ENCODE peak calls at places on chromosomes 12 and 14, in six cellular contexts. R is ovary, V is stomach, B is tibial nerve, T is HepG2, A is K562. W is an unnamed sample. For H3K4me1, the result is how much of the 10 kb centered on the place peaks cover.

GRCh38 chr14:93331375-93332031 is 1.3 kb downstream of the BTBD7 start:
- DNase-seq in R (peak), V (no peak), B (no peak), T (no peak), A (no peak), W (peak)

GRCh38 chr12:107225626-107226025 is 132.3 kb upstream of the CRY1 start:
- DNase-seq in R (no peak), V (no peak), B (no peak), T (peak), A (no peak), W (no peak)

GRCh38 chr14:96702831-96703230 is 94.4 kb upstream of the VRK1 start:
- DNase-seq in R (no peak), V (no peak), B (no peak), T (no peak), A (no peak), W (no peak)

GRCh38 chr12:92871121-92871520 is 58.0 kb downstream of the EEA1 start:
- DNase-seq in R (no peak), V (no peak), B (peak), T (no peak), A (no peak), W (no peak)

GRCh38 chr12:93361159-93361919 is 16.4 kb upstream of the NUDT4 start:
- DNase-seq in R (no peak), V (no peak), B (no peak), T (no peak), A (no peak), W (no peak)

GRCh38 chr14:47526591-47527244 is 148.7 kb downstream of the MDGA2 start:
- DNase-seq in R (no peak), V (no peak), B (no peak), T (no peak), A (no peak), W (no peak)

GRCh38 chr12:57165741-57166140 is 18.3 kb upstream of the LRP1-AS start:
- DNase-seq in R (no peak), V (no peak), B (no peak), T (no peak), A (no peak), W (peak)

GRCh38 chr12:14263742-14264141 is 101.7 kb upstream of the ATF7IP start:
- DNase-seq in R (no peak), V (no peak), B (no peak), T (peak), A (no peak), W (no peak)

GRCh38 chr12:69123311-69123710 is 116.1 kb upstream of the CPSF6 start:
- DNase-seq in R (no peak), V (no peak), B (no peak), T (no peak), A (no peak), W (no peak)

GRCh38 chr14:96083667-96084320 is 44.6 kb downstream of the C14orf132 start:
- DNase-seq in R (no peak), V (peak), B (no peak), T (no peak), A (no peak), W (no peak)

GRCh38 chr12:77835982-77836381 is 5.3 kb downstream of the NAV3 start:
- DNase-seq in R (no peak), V (no peak), B (no peak), T (no peak), A (no peak), W (no peak)

GRCh38 chr14:105411985-105412767 is 7.5 kb upstream of the MTA1 start:
- DNase-seq in R (peak), V (no peak), B (no peak), T (no peak), A (no peak), W (no peak)

GRCh38 chr14:92122351-92122677 is 545 bp downstream of the CPSF2 start:
- DNase-seq in R (no peak), V (no peak), B (no peak), T (peak), A (no peak), W (peak)

GRCh38 chr12:24776856-24777255 is 172.0 kb downstream of the BCAT1 start:
- DNase-seq in R (no peak), V (no peak), B (no peak), T (no peak), A (no peak), W (no peak)

GRCh38 chr14:90643982-90644510 is 172.2 kb downstream of the TTC7B start:
- DNase-seq in R (no peak), V (no peak), B (no peak), T (no peak), A (no peak), W (no peak)

GRCh38 chr14:90647469-90647868 is 168.8 kb downstream of the TTC7B start:
- DNase-seq in R (no peak), V (no peak), B (no peak), T (no peak), A (no peak), W (no peak)

GRCh38 chr14:90649096-90649495 is 167.1 kb downstream of the TTC7B start:
- DNase-seq in R (no peak), V (no peak), B (no peak), T (no peak), A (no peak), W (no peak)

GRCh38 chr14:90644882-90645281 is 171.3 kb downstream of the TTC7B start:
- DNase-seq in R (no peak), V (no peak), B (peak), T (peak), A (no peak), W (no peak)

GRCh38 chr14:90645842-90646443 is 170.3 kb downstream of the TTC7B start:
- DNase-seq in R (no peak), V (no peak), B (no peak), T (peak), A (no peak), W (no peak)
- TF ChIP-seq EP300 in R (no peak), V (no peak), B (no peak), T (no peak), A (no peak), W (no peak)

GRCh38 chr12:67760586-67761275 is 112.2 kb downstream of the DYRK2 start:
- DNase-seq in R (no peak), V (no peak), B (no peak), T (no peak), A (no peak), W (no peak)

GRCh38 chr12:67766370-67766769 is 117.8 kb downstream of the DYRK2 start:
- DNase-seq in R (no peak), V (no peak), B (no peak), T (no peak), A (no peak), W (no peak)

GRCh38 chr12:67764055-67764454 is 115.5 kb downstream of the DYRK2 start:
- DNase-seq in R (no peak), V (no peak), B (no peak), T (no peak), A (no peak), W (no peak)

GRCh38 chr12:67765969-67766368 is 117.4 kb downstream of the DYRK2 start:
- DNase-seq in R (no peak), V (no peak), B (no peak), T (no peak), A (no peak), W (no peak)

GRCh38 chr12:67764946-67765619 is 116.5 kb downstream of the DYRK2 start:
- DNase-seq in R (no peak), V (no peak), B (no peak), T (no peak), A (no peak), W (no peak)
- TF ChIP-seq CTCF in R (no peak), V (no peak), B (no peak), T (no peak), A (no peak), W (no peak)

GRCh38 chr12:108530141-108530540 is 15.1 kb downstream of the FICD start:
- DNase-seq in R (no peak), V (no peak), B (no peak), T (no peak), A (no peak), W (no peak)

GRCh38 chr12:108526482-108527234 is 11.6 kb downstream of the FICD start:
- DNase-seq in R (no peak), V (no peak), B (no peak), T (no peak), A (no peak), W (no peak)

DNA sequence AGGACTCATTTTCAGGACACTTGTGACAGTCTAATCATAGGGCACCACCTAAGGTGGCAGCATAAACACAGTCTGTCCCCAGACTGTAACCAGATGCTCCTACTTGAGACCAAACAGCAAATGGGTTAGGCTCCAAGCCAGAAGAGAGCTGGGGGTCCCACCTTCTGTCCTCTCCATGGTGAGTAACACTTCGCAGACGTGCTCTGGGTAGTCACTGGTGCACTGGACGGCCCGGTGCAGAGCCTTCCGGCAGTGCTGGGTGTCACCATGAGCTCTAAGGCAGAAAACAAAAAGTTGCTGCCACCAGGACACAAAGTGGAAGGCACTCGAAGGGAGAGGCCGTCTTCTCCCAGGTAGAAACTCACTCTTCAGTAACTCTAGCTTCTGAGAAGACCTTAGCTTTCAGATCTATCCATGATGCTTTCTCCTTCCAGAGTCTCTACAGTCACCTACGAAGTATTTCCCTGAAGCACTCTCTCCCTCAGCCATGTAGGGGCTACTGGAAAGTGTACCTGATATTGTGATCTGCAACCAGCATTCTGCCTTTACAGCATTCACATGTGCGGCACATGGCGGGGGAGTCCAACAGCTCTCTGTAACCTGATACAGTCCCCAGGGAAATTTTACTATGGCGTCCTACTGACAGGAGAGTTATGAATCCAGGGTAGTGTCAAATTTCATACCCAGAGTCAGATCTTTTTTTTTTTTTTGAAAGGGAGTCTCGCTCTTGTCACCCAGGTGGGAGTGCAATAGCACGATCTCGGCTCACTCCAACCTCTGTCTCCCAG is 17.2 kb downstream of the FICD start:
- DNase-seq in R (no peak), V (no peak), B (no peak), T (no peak), A (no peak), W (no peak)
- H3K4me1 ChIP-seq in R (under half), V (under half), B (under half), T (under half), A (under half), W (under half)

GRCh38 chr12:25828188-25828587 is 130.3 kb upstream of the RASSF8 start:
- DNase-seq in R (no peak), V (no peak), B (no peak), T (no peak), A (no peak), W (no peak)

GRCh38 chr12:25830456-25830855 is 128.0 kb upstream of the RASSF8 start:
- DNase-seq in R (no peak), V (no peak), B (no peak), T (no peak), A (no peak), W (no peak)

GRCh38 chr12:25827747-25828146 is 130.7 kb upstream of the RASSF8 start:
- DNase-seq in R (no peak), V (no peak), B (no peak), T (no peak), A (no peak), W (no peak)

GRCh38 chr12:25827141-25827540 is 131.3 kb upstream of the RASSF8 start:
- DNase-seq in R (no peak), V (no peak), B (no peak), T (no peak), A (no peak), W (no peak)

GRCh38 chr12:25829192-25829591 is 129.3 kb upstream of the RASSF8 start:
- DNase-seq in R (no peak), V (no peak), B (peak), T (no peak), A (no peak), W (peak)
- TF ChIP-seq EP300 in R (no peak), V (peak), B (peak), T (no peak), A (no peak), W (peak)

GRCh38 chr14:104293851-104294627 is 155.7 kb downstream of the KIF26A start:
- DNase-seq in R (peak), V (no peak), B (no peak), T (no peak), A (no peak), W (peak)
- TF ChIP-seq CTCF in R (peak), V (no peak), B (no peak), T (peak), A (no peak), W (peak)